ENCODE peak calls at places on chromosomes 3 and 15, in five cellular contexts. M is retinal pigment epithelial cell; H is A549; L is neural crest cell; A is stimulated activated naive CD8-positive, alpha-beta T cell treated with anti-CD3 and anti-CD28 coated beads, Interleukin-15, Interleukin-2, amounts not matched to agents 100 U/mL and 50 U/mL, for 24 hours. S is an unnamed sample.

GRCh38 chr3:125435231-125435630 is 60.1 kb upstream of the ZNF148 start:
- DNase-seq in L (no peak), H (no peak), A (no peak), M (no peak), S (no peak)

GRCh38 chr15:92780816-92781215 is 119.3 kb upstream of the CHD2 start:
- DNase-seq in A (no peak), M (no peak), L (no peak), H (no peak), S (no peak)

GRCh38 chr3:124207077-124207476 is 215.2 kb upstream of the ROPN1 start:
- DNase-seq in L (no peak), H (no peak), A (no peak), M (no peak), S (no peak)

GRCh38 chr15:87739866-87740265 is 516.7 kb downstream of the NTRK3 start:
- DNase-seq in M (no peak), H (no peak), L (no peak), A (no peak), S (no peak)

GRCh38 chr15:27831384-27832262 is 267.5 kb downstream of the OCA2 start:
- DNase-seq in L (no peak), M (no peak), A (no peak), H (no peak), S (no peak)

GRCh38 chr15:74193905-74194304 is 8.7 kb downstream of the STRA6 start:
- DNase-seq in M (no peak), A (no peak), H (no peak), L (no peak), S (no peak)

GRCh38 chr15:32723171-32723948 is 5.6 kb downstream of the GREM1 start:
- DNase-seq in H (no peak), A (no peak), L (no peak), M (no peak), S (no peak)

GRCh38 chr15:51736646-51737537 is 563 bp downstream of the LYSMD2 start:
- DNase-seq in A (peak; percentile 69), L (peak; percentile 36), M (no peak), H (peak; percentile 60), S (no peak)

GRCh38 chr15:61889706-61890105 is 170.5 kb downstream of the VPS13C start:
- DNase-seq in M (no peak), L (no peak), A (no peak), H (no peak), S (no peak)

GRCh38 chr3:160987982-160988964 is 116.9 kb downstream of the B3GALNT1 start:
- DNase-seq in L (no peak), A (no peak), M (no peak), H (no peak), S (no peak)

GRCh38 chr3:127406309-127407025 is 118.6 kb upstream of the PRR20G start:
- DNase-seq in L (no peak), H (peak; percentile 55), A (peak; percentile 25), M (no peak), S (no peak)

GRCh38 chr3:112778298-112779008 is 68.2 kb downstream of the CD200R1L start:
- DNase-seq in A (no peak), M (peak; percentile 97), L (no peak), H (no peak), S (peak; percentile 77)

GRCh38 chr3:5787863-5788488 is 600.5 kb downstream of the EDEM1 start:
- DNase-seq in L (peak; percentile 6), A (no peak), M (no peak), H (peak; percentile 24), S (no peak)

GRCh38 chr3:146065573-146066006 is 95.4 kb downstream of the PLOD2 start:
- DNase-seq in L (peak; percentile 20), H (no peak), M (peak; percentile 21), A (peak; percentile 6), S (peak; percentile 34)

GRCh38 chr3:23198801-23199200 is 4.3 kb upstream of the UBE2E2 start:
- DNase-seq in H (no peak), L (no peak), M (peak; percentile 12), A (no peak), S (no peak)

GRCh38 chr15:55234104-55234799 is 37.5 kb upstream of the RSL24D1 start:
- DNase-seq in M (no peak), L (no peak), A (no peak), H (no peak), S (no peak)

GRCh38 chr3:64586977-64587376 is 100.8 kb downstream of the ADAMTS9 start:
- DNase-seq in H (no peak), A (no peak), M (no peak), L (no peak), S (no peak)

S was measured in HS-27A.